ENCODE peak calls at places on chromosomes 6 and 20, in seven cellular contexts. One of them, this sample, is unnamed.

GRCh38 chr20:17940447-17940971 is 28.1 kb downstream of the SNX5 start:
- DNase-seq in PC-3: no peak
- DNase-seq in fibroblast of mammary gland: no peak
- DNase-seq in upper lobe of left lung: no peak
- DNase-seq in ovary: no peak
- DNase-seq in left ventricle myocardium inferior: no peak
- DNase-seq in esophagus muscularis mucosa: no peak
- DNase-seq in this sample: no peak

GRCh38 chr6:33860706-33861474 is 57.1 kb upstream of the MLN start:
- DNase-seq in PC-3: peak; percentile 9
- DNase-seq in fibroblast of mammary gland: peak; percentile 57
- DNase-seq in upper lobe of left lung: no peak
- DNase-seq in ovary: no peak
- DNase-seq in left ventricle myocardium inferior: no peak
- DNase-seq in esophagus muscularis mucosa: no peak
- DNase-seq in this sample: peak; percentile 77

GRCh38 chr20:11248691-11249178 is 574.9 kb upstream of the JAG1 start:
- DNase-seq in PC-3: no peak
- DNase-seq in fibroblast of mammary gland: no peak
- DNase-seq in upper lobe of left lung: no peak
- DNase-seq in ovary: no peak
- DNase-seq in left ventricle myocardium inferior: no peak
- DNase-seq in esophagus muscularis mucosa: no peak
- DNase-seq in this sample: no peak

GRCh38 chr6:113772961-113773360 is 84.2 kb upstream of the MARCKS start:
- DNase-seq in PC-3: no peak
- DNase-seq in fibroblast of mammary gland: no peak
- DNase-seq in upper lobe of left lung: no peak
- DNase-seq in ovary: no peak
- DNase-seq in left ventricle myocardium inferior: no peak
- DNase-seq in esophagus muscularis mucosa: no peak
- DNase-seq in this sample: no peak

GRCh38 chr6:25449774-25450173 is 170.6 kb downstream of the CARMIL1 start:
- DNase-seq in PC-3: no peak
- DNase-seq in fibroblast of mammary gland: no peak
- DNase-seq in upper lobe of left lung: no peak
- DNase-seq in ovary: no peak
- DNase-seq in left ventricle myocardium inferior: no peak
- DNase-seq in esophagus muscularis mucosa: no peak
- DNase-seq in this sample: no peak

GRCh38 chr6:159044899-159045727 is at the start of gene TAGAP:
- DNase-seq in PC-3: no peak
- DNase-seq in fibroblast of mammary gland: no peak
- DNase-seq in upper lobe of left lung: peak; percentile 88
- DNase-seq in ovary: peak; percentile 54
- DNase-seq in left ventricle myocardium inferior: peak; percentile 52
- DNase-seq in esophagus muscularis mucosa: peak; percentile 92
- DNase-seq in this sample: peak; percentile 85

GRCh38 chr20:13457487-13457886 is 181.2 kb downstream of the TASP1 start:
- DNase-seq in PC-3: no peak
- DNase-seq in fibroblast of mammary gland: no peak
- DNase-seq in upper lobe of left lung: no peak
- DNase-seq in ovary: no peak
- DNase-seq in left ventricle myocardium inferior: no peak
- DNase-seq in esophagus muscularis mucosa: no peak
- DNase-seq in this sample: no peak

GRCh38 chr6:82980086-82980485 is 85.6 kb downstream of the UBE3D start:
- DNase-seq in PC-3: peak; percentile 69
- DNase-seq in fibroblast of mammary gland: peak; percentile 96
- DNase-seq in upper lobe of left lung: no peak
- DNase-seq in ovary: no peak
- DNase-seq in left ventricle myocardium inferior: no peak
- DNase-seq in esophagus muscularis mucosa: no peak
- DNase-seq in this sample: no peak

GRCh38 chr6:1285589-1286340 is 26.1 kb upstream of the FOXQ1 start:
- DNase-seq in PC-3: no peak
- DNase-seq in fibroblast of mammary gland: peak; percentile 50
- DNase-seq in upper lobe of left lung: no peak
- DNase-seq in ovary: no peak
- DNase-seq in left ventricle myocardium inferior: no peak
- DNase-seq in esophagus muscularis mucosa: peak; percentile 75
- DNase-seq in this sample: no peak

GRCh38 chr6:122501475-122501874 is 29.9 kb upstream of the SERINC1 start:
- DNase-seq in PC-3: no peak
- DNase-seq in fibroblast of mammary gland: no peak
- DNase-seq in upper lobe of left lung: no peak
- DNase-seq in ovary: no peak
- DNase-seq in left ventricle myocardium inferior: no peak
- DNase-seq in esophagus muscularis mucosa: no peak
- DNase-seq in this sample: no peak

GRCh38 chr6:43062818-43063217 is 3.4 kb downstream of the KLC4 start:
- DNase-seq in PC-3: no peak
- DNase-seq in fibroblast of mammary gland: no peak
- DNase-seq in upper lobe of left lung: no peak
- DNase-seq in ovary: no peak
- DNase-seq in left ventricle myocardium inferior: no peak
- DNase-seq in esophagus muscularis mucosa: no peak
- DNase-seq in this sample: no peak

GRCh38 chr20:51562334-51563140 is 20.0 kb upstream of the NFATC2 start:
- DNase-seq in PC-3: peak; percentile 93
- DNase-seq in fibroblast of mammary gland: peak; percentile 95
- DNase-seq in upper lobe of left lung: peak; percentile 34
- DNase-seq in ovary: peak; percentile 89
- DNase-seq in left ventricle myocardium inferior: peak; percentile 81
- DNase-seq in esophagus muscularis mucosa: peak; percentile 95
- DNase-seq in this sample: no peak

GRCh38 chr6:158703840-158704822 is 54.3 kb downstream of the SYTL3 start:
- DNase-seq in PC-3: peak; percentile 68
- DNase-seq in fibroblast of mammary gland: peak; percentile 42
- DNase-seq in upper lobe of left lung: peak; percentile 83
- DNase-seq in ovary: peak; percentile 91
- DNase-seq in left ventricle myocardium inferior: peak; percentile 85
- DNase-seq in esophagus muscularis mucosa: peak; percentile 94
- DNase-seq in this sample: no peak

GRCh38 chr6:17505062-17505476 is 95.0 kb upstream of the FAM8A1 start:
- DNase-seq in PC-3: peak; percentile 39
- DNase-seq in fibroblast of mammary gland: peak; percentile 14
- DNase-seq in upper lobe of left lung: no peak
- DNase-seq in ovary: no peak
- DNase-seq in left ventricle myocardium inferior: no peak
- DNase-seq in esophagus muscularis mucosa: no peak
- DNase-seq in this sample: no peak
- TF ChIP-seq CTCF in PC-3: peak; percentile 58
- TF ChIP-seq CTCF in fibroblast of mammary gland: peak; percentile 35
- TF ChIP-seq CTCF in upper lobe of left lung: no peak
- TF ChIP-seq CTCF in ovary: no peak
- TF ChIP-seq CTCF in left ventricle myocardium inferior: peak; percentile 27
- TF ChIP-seq CTCF in esophagus muscularis mucosa: peak; percentile 18
- TF ChIP-seq CTCF in this sample: peak; percentile 17

GRCh38 chr20:46683620-46683938 is 5.7 kb downstream of the TP53RK start:
- DNase-seq in PC-3: no peak
- DNase-seq in fibroblast of mammary gland: no peak
- DNase-seq in upper lobe of left lung: no peak
- DNase-seq in ovary: peak; percentile 51
- DNase-seq in left ventricle myocardium inferior: no peak
- DNase-seq in esophagus muscularis mucosa: no peak
- DNase-seq in this sample: no peak
- H3K4me3 ChIP-seq in PC-3: no peak overlapping the region
- H3K4me3 ChIP-seq in fibroblast of mammary gland: peak overlapping the region; percentile 84
- H3K4me3 ChIP-seq in upper lobe of left lung: peak overlapping the region; percentile 35
- H3K4me3 ChIP-seq in ovary: peak overlapping the region; percentile 34
- H3K4me3 ChIP-seq in left ventricle myocardium inferior: peak overlapping the region; percentile 50
- H3K4me3 ChIP-seq in esophagus muscularis mucosa: peak overlapping the region; percentile 44
- H3K4me3 ChIP-seq in this sample: no peak overlapping the region

GRCh38 chr6:118565317-118565960 is 17.3 kb downstream of the PLN start:
- DNase-seq in PC-3: peak; percentile 56
- DNase-seq in fibroblast of mammary gland: no peak
- DNase-seq in upper lobe of left lung: no peak
- DNase-seq in ovary: no peak
- DNase-seq in left ventricle myocardium inferior: no peak
- DNase-seq in esophagus muscularis mucosa: peak; percentile 12
- DNase-seq in this sample: peak; percentile 73
- TF ChIP-seq CTCF in PC-3: peak; percentile 64
- TF ChIP-seq CTCF in fibroblast of mammary gland: peak; percentile 23
- TF ChIP-seq CTCF in upper lobe of left lung: no peak
- TF ChIP-seq CTCF in ovary: peak; percentile 13
- TF ChIP-seq CTCF in left ventricle myocardium inferior: peak; percentile 60
- TF ChIP-seq CTCF in esophagus muscularis mucosa: peak; percentile 19
- TF ChIP-seq CTCF in this sample: peak; percentile 65

DNA sequence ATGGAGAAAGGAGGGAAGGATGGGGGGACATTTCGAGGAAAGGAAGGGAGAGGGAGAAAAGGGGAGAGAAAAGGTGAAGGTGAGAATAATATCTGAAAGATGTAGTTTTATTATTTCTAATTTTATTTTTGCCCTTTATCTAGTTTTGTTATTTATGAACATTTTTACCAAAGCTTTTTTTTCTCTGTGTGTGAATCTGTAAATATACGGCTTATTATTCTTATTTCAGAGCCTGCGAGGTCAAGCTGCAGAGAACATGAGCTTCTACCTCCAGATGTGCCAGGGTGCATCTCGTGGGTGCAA is 35.0 kb downstream of the HLA-A start:
- DNase-seq in PC-3: no peak
- DNase-seq in fibroblast of mammary gland: no peak
- DNase-seq in upper lobe of left lung: no peak
- DNase-seq in ovary: no peak
- DNase-seq in left ventricle myocardium inferior: no peak
- DNase-seq in esophagus muscularis mucosa: no peak
- DNase-seq in this sample: no peak
- H3K4me3 ChIP-seq in PC-3: peak overlapping the region; percentile 71
- H3K4me3 ChIP-seq in fibroblast of mammary gland: peak overlapping the region; percentile 56
- H3K4me3 ChIP-seq in upper lobe of left lung: peak overlapping the region; percentile 57
- H3K4me3 ChIP-seq in ovary: peak overlapping the region; percentile 43
- H3K4me3 ChIP-seq in left ventricle myocardium inferior: peak overlapping the region; percentile 74
- H3K4me3 ChIP-seq in esophagus muscularis mucosa: peak overlapping the region; percentile 61
- H3K4me3 ChIP-seq in this sample: no peak overlapping the region

GRCh38 chr20:7622399-7622961 is 317.8 kb downstream of the HAO1 start:
- DNase-seq in PC-3: no peak
- DNase-seq in fibroblast of mammary gland: no peak
- DNase-seq in upper lobe of left lung: no peak
- DNase-seq in ovary: no peak
- DNase-seq in left ventricle myocardium inferior: no peak
- DNase-seq in esophagus muscularis mucosa: no peak
- DNase-seq in this sample: no peak

DNA sequence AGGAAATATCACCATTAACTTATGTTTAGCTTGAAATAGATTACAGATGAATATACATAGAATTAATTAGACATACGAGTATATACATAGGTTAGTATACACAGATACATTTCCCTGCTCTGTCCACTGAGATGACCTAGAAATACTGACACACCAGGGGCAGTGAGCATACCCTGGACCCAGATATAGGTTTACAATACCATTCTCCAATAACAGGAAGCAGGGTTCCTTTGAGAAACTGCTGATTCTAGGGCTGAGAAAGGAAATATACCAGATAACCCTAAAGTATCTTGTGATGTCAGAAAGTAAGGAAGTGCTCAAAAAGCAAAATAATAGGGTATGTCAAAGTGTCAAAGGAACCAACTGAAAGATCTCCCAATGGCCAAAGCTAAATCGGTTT is 322.5 kb downstream of the HAO1 start:
- DNase-seq in PC-3: no peak
- DNase-seq in fibroblast of mammary gland: no peak
- DNase-seq in upper lobe of left lung: no peak
- DNase-seq in ovary: no peak
- DNase-seq in left ventricle myocardium inferior: no peak
- DNase-seq in esophagus muscularis mucosa: no peak
- DNase-seq in this sample: no peak
- TF ChIP-seq CTCF in PC-3: no peak
- TF ChIP-seq CTCF in fibroblast of mammary gland: no peak
- TF ChIP-seq CTCF in upper lobe of left lung: no peak
- TF ChIP-seq CTCF in ovary: no peak
- TF ChIP-seq CTCF in left ventricle myocardium inferior: no peak
- TF ChIP-seq CTCF in esophagus muscularis mucosa: no peak
- TF ChIP-seq CTCF in this sample: no peak

GRCh38 chr20:39916236-39916635 is 772.8 kb downstream of the MAFB start:
- DNase-seq in PC-3: no peak
- DNase-seq in fibroblast of mammary gland: no peak
- DNase-seq in upper lobe of left lung: no peak
- DNase-seq in ovary: no peak
- DNase-seq in left ventricle myocardium inferior: no peak
- DNase-seq in esophagus muscularis mucosa: no peak
- DNase-seq in this sample: no peak
- H3K4me3 ChIP-seq in PC-3: no peak overlapping the region
- H3K4me3 ChIP-seq in fibroblast of mammary gland: no peak overlapping the region
- H3K4me3 ChIP-seq in upper lobe of left lung: no peak overlapping the region
- H3K4me3 ChIP-seq in ovary: no peak overlapping the region
- H3K4me3 ChIP-seq in left ventricle myocardium inferior: no peak overlapping the region
- H3K4me3 ChIP-seq in esophagus muscularis mucosa: no peak overlapping the region
- H3K4me3 ChIP-seq in this sample: no peak overlapping the region

GRCh38 chr20:41245086-41245707 is 72.3 kb downstream of the ZHX3 start:
- DNase-seq in PC-3: no peak
- DNase-seq in fibroblast of mammary gland: peak; percentile 52
- DNase-seq in upper lobe of left lung: no peak
- DNase-seq in ovary: no peak
- DNase-seq in left ventricle myocardium inferior: no peak
- DNase-seq in esophagus muscularis mucosa: no peak
- DNase-seq in this sample: no peak
- TF ChIP-seq CTCF in PC-3: no peak
- TF ChIP-seq CTCF in fibroblast of mammary gland: peak; percentile 6
- TF ChIP-seq CTCF in upper lobe of left lung: no peak
- TF ChIP-seq CTCF in ovary: peak; percentile 38
- TF ChIP-seq CTCF in left ventricle myocardium inferior: peak; percentile 60
- TF ChIP-seq CTCF in esophagus muscularis mucosa: peak; percentile 29
- TF ChIP-seq CTCF in this sample: no peak

This sample was measured in GM12864.